ENCODE peak calls at places on chromosomes 13 and 19, in six cellular contexts. U, X, Y, J, A and H are unnamed samples. For H3K36me3 and H3K9me3, the result is how much of the 10 kb centered on the place peaks cover.

GRCh38 chr19:16024266-16025107 is 51.8 kb upstream of the TPM4 start:
- DNase-seq in U (no peak), X (no peak), Y (no peak), J (no peak), A (no peak), H (no peak)

GRCh38 chr19:35508129-35508528 is 5.3 kb downstream of the DMKN start:
- DNase-seq in U (no peak), X (no peak), Y (no peak), J (no peak), A (no peak), H (no peak)

GRCh38 chr13:76225815-76226489 is 589.8 kb downstream of the LMO7 start:
- DNase-seq in U (no peak), X (no peak), Y (peak), J (peak), A (peak), H (no peak)

GRCh38 chr19:2246801-2247361 is 2.2 kb upstream of the AMH start:
- DNase-seq in U (no peak), X (no peak), Y (peak), J (peak), A (no peak), H (no peak)

GRCh38 chr13:41658057-41658642 is 200.8 kb downstream of the RGCC start:
- DNase-seq in U (no peak), X (no peak), Y (no peak), J (peak), A (no peak), H (no peak)

GRCh38 chr13:26406791-26407190 is 150.7 kb upstream of the WASF3 start:
- DNase-seq in U (no peak), X (no peak), Y (no peak), J (no peak), A (no peak), H (no peak)

GRCh38 chr13:95100525-95101121 is 200.6 kb downstream of the ABCC4 start:
- DNase-seq in U (no peak), X (no peak), Y (no peak), J (peak), A (no peak), H (no peak)

GRCh38 chr13:42656136-42656535 is 82.2 kb downstream of the TNFSF11 start:
- DNase-seq in U (no peak), X (peak), Y (no peak), J (no peak), A (peak), H (no peak)

GRCh38 chr19:55117063-55117635 is 288 bp downstream of the PPP1R12C start:
- DNase-seq in U (no peak), X (peak), Y (peak), J (no peak), A (peak), H (no peak)

GRCh38 chr13:37701306-37701705 is 102.7 kb upstream of the POSTN start:
- DNase-seq in U (no peak), X (no peak), Y (no peak), J (peak), A (no peak), H (no peak)

GRCh38 chr19:18985257-18985656 is 44.2 kb upstream of the HOMER3 start:
- DNase-seq in U (no peak), X (no peak), Y (peak), J (no peak), A (no peak), H (no peak)

GRCh38 chr13:47904239-47904638 is 96.8 kb downstream of the SUCLA2 start:
- DNase-seq in U (no peak), X (no peak), Y (no peak), J (no peak), A (no peak), H (no peak)

GRCh38 chr13:80235559-80236296 is 105.2 kb downstream of the SPRY2 start:
- DNase-seq in U (no peak), X (peak), Y (peak), J (no peak), A (peak), H (no peak)

GRCh38 chr13:100636441-100636840 is 38.2 kb downstream of the TMTC4 start:
- DNase-seq in U (no peak), X (no peak), Y (no peak), J (no peak), A (no peak), H (no peak)

GRCh38 chr19:48487544-48487943 is 18.4 kb downstream of the CYTH2 start:
- DNase-seq in U (no peak), X (no peak), Y (no peak), J (no peak), A (no peak), H (no peak)

GRCh38 chr19:13208964-13209796 is 59.0 kb downstream of the IER2 start:
- DNase-seq in U (no peak), X (no peak), Y (no peak), J (no peak), A (no peak), H (no peak)

GRCh38 chr13:30618186-30618937 is 642 bp downstream of the USPL1 start:
- DNase-seq in U (no peak), X (no peak), Y (no peak), J (no peak), A (peak), H (no peak)

GRCh38 chr19:54684537-54684936 is 21.8 kb downstream of the LILRB4 start:
- DNase-seq in U (no peak), X (peak), Y (no peak), J (no peak), A (peak), H (no peak)

GRCh38 chr13:108993346-108993745 is 363.9 kb downstream of the MYO16 start:
- DNase-seq in U (no peak), X (no peak), Y (no peak), J (peak), A (no peak), H (no peak)

GRCh38 chr13:40146063-40146462 is 490.6 kb downstream of the COG6 start:
- DNase-seq in U (no peak), X (peak), Y (no peak), J (no peak), A (no peak), H (peak)

GRCh38 chr19:28549680-28550277 is 663.2 kb downstream of the UQCRFS1 start:
- DNase-seq in U (no peak), X (no peak), Y (no peak), J (no peak), A (no peak), H (no peak)

GRCh38 chr19:1672038-1672768 is 19.8 kb upstream of the TCF3 start:
- DNase-seq in U (peak), X (peak), Y (no peak), J (peak), A (peak), H (no peak)

GRCh38 chr19:3725640-3726310 is 17.6 kb downstream of the TJP3 start:
- DNase-seq in U (no peak), X (no peak), Y (peak), J (no peak), A (peak), H (no peak)

GRCh38 chr13:41900918-41901317 is 60.0 kb downstream of the VWA8 start:
- DNase-seq in U (no peak), X (no peak), Y (no peak), J (peak), A (no peak), H (no peak)

GRCh38 chr13:39955560-39955959 is 300.1 kb downstream of the COG6 start:
- DNase-seq in U (no peak), X (no peak), Y (no peak), J (no peak), A (no peak), H (no peak)

GRCh38 chr13:67298297-67298696 is 68.2 kb upstream of the PCDH9 start:
- DNase-seq in U (no peak), X (no peak), Y (no peak), J (peak), A (no peak), H (no peak)

GRCh38 chr13:109331898-109332297 is 454.5 kb downstream of the IRS2 start:
- DNase-seq in U (no peak), X (no peak), Y (peak), J (peak), A (no peak), H (no peak)

GRCh38 chr13:61770697-61771096 is 355.0 kb upstream of the PCDH20 start:
- DNase-seq in U (no peak), X (peak), Y (no peak), J (no peak), A (peak), H (no peak)

GRCh38 chr19:30559446-30559845 is 187.3 kb downstream of the ZNF536 start:
- DNase-seq in U (no peak), X (no peak), Y (no peak), J (no peak), A (no peak), H (no peak)

GRCh38 chr13:69389899-69390298 is 717.7 kb upstream of the ATXN8OS start:
- DNase-seq in U (no peak), X (no peak), Y (no peak), J (no peak), A (no peak), H (no peak)

GRCh38 chr19:18603255-18603957 is 3.2 kb downstream of the CRLF1 start:
- DNase-seq in U (no peak), X (no peak), Y (no peak), J (no peak), A (no peak), H (no peak)

GRCh38 chr19:45499196-45500180 is 1.2 kb downstream of the PPM1N start:
- DNase-seq in U (peak), X (peak), Y (peak), J (no peak), A (peak), H (peak)

GRCh38 chr13:67369895-67370660 is 139.9 kb upstream of the PCDH9 start:
- DNase-seq in U (no peak), X (no peak), Y (no peak), J (peak), A (no peak), H (no peak)

GRCh38 chr13:95527955-95528354 is 24.6 kb upstream of the CLDN10 start:
- DNase-seq in U (no peak), X (no peak), Y (no peak), J (no peak), A (no peak), H (no peak)

GRCh38 chr19:55640043-55640576 is 692 bp upstream of the ZNF580 start:
- DNase-seq in U (peak), X (no peak), Y (peak), J (peak), A (no peak), H (no peak)

GRCh38 chr19:13260883-13261653 is 110.9 kb downstream of the IER2 start:
- DNase-seq in U (no peak), X (no peak), Y (peak), J (peak), A (no peak), H (no peak)

GRCh38 chr19:36152061-36152885 is at the start of gene COX7A1:
- DNase-seq in U (no peak), X (no peak), Y (peak), J (no peak), A (no peak), H (no peak)

GRCh38 chr19:19211499-19212432 is at the start of gene NCAN:
- DNase-seq in U (no peak), X (no peak), Y (no peak), J (no peak), A (peak), H (no peak)

GRCh38 chr13:32940601-32941000 is 75.6 kb upstream of the KL start:
- DNase-seq in U (no peak), X (no peak), Y (peak), J (peak), A (peak), H (no peak)

GRCh38 chr19:310781-311496 is 19.7 kb upstream of the PLPP2 start:
- DNase-seq in U (no peak), X (no peak), Y (no peak), J (no peak), A (no peak), H (no peak)

GRCh38 chr19:310141-310651 is 19.0 kb upstream of the PLPP2 start:
- DNase-seq in U (no peak), X (no peak), Y (peak), J (no peak), A (peak), H (no peak)

GRCh38 chr19:307793-308420 is 16.7 kb upstream of the PLPP2 start:
- DNase-seq in U (no peak), X (no peak), Y (no peak), J (no peak), A (no peak), H (no peak)

GRCh38 chr19:308471-309205 is 17.4 kb upstream of the PLPP2 start:
- DNase-seq in U (no peak), X (no peak), Y (no peak), J (no peak), A (no peak), H (no peak)

DNA sequence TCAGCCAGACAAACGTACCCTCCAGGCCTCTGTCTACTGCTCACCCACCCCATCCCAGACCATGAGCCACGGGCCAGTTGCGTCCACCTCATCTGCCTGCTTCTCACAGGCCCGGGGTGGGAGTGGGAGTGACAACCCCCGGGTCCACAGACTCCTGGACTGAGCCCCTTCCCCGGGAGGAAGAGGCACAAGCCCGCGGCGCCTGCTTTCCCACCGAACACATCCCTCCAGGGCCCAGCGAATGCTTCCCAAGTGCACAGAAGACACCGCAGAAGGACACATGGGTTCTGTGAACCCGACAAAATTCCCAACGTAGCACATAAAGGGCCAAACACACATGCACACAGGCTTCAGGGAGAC is 18.0 kb upstream of the PLPP2 start:
- DNase-seq in U (no peak), X (no peak), Y (no peak), J (no peak), A (no peak), H (no peak)
- H3K36me3 ChIP-seq in U (under half), X (half or more), Y (under half), J (half or more), A (under half), H (half or more)

DNA sequence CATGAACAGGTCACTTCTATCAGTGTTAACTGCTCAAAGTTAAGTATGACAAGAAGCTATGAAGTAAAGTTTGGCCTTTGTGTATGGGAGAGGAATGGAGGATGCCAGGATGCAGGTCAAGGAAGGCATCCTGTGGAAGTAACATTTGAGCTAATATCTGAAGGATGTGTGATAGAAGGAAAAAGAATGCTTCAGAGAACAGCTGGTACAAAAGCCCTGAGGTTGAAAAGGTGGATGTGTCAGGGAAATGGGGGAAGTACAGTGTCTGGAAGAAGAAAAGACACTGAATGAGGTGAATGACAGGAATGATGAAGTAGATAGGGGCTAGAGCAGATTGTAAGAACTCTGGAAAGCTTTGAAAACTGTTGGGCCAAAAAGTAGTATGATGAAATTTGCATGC is 67.1 kb downstream of the ZNF91 start:
- DNase-seq in U (no peak), X (no peak), Y (no peak), J (no peak), A (no peak), H (no peak)
- H3K9me3 ChIP-seq in U (under half), X (under half), Y (under half), J (under half), A (under half), H (under half)

DNA sequence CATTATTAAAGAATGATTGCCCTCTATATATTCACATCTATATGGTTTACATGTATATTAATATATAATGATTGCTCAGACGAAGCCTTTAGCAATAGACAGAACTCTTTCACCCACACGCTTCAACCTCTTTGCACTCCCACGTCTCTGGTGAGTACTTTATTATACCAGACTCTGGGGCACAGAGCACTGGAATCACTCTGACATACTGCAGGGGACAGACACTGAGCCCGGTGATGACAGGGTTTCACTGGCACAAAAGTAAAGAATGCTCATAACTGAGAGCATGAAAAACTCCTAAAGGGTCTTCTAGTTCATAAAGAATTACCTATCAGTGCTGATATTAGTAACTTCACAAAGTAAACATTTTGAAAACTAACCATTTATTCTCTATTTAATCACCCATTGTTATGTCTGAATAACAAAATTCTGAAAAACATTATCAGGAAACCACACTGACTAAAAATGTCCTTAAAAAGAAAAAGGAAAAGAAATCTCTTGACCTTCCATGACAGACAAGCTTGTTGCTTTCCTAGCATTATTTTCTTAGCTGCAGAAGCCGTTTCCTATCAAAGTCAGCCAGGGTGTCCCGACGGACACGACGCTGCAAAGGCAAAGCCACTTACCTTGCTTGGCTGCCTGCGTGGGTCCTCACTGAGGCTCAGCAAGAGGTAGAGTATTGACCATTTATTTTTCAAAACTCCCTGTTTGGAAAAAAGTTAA is 29.1 kb downstream of the TUBGCP3 start:
- DNase-seq in U (no peak), X (no peak), Y (no peak), J (no peak), A (no peak), H (no peak)
- H3K36me3 ChIP-seq in U (under half), X (under half), Y (under half), J (under half), A (under half), H (under half)

GRCh38 chr19:32061304-32061703 is 284.1 kb upstream of the ZNF507 start:
- DNase-seq in U (no peak), X (no peak), Y (no peak), J (no peak), A (no peak), H (no peak)
- H3K9me3 ChIP-seq in U (under half), X (under half), Y (under half), J (under half), A (under half), H (under half)

DNA sequence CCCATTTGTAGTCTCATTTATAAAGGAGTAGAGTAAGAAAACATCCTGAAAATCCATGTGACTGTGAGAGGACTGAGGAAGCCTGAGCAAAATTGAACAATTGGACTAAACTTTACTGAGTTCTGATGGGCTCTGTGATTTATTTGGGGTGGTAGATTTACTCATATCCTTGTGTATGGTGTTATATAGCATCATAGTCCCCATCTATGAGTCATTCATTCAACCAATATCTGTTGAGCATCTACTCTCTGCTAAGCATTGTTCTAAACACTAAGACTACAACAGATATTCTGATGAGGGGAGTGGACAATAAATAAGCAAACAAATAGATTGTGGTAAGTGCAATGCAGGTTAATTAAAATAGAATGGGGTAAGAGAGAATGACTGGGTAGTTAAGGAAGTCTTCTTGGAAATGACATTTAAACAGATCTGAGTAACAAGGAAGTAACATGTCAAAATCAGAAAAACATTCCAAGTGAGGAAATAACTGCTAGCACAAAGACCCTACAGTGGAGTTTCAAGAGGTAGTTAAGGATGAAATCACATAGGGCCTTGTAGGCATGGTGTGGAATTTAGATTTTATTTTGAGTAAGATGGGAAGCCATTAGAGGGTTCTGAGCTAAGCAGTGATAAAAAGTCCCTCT is 36.3 kb upstream of the MLNR start:
- DNase-seq in U (no peak), X (no peak), Y (no peak), J (peak), A (no peak), H (no peak)
- H3K36me3 ChIP-seq in U (under half), X (under half), Y (under half), J (under half), A (under half), H (under half)

GRCh38 chr19:51944798-51945552 is 17.7 kb downstream of the ZNF613 start:
- DNase-seq in U (no peak), X (no peak), Y (no peak), J (no peak), A (no peak), H (no peak)
- H3K9me3 ChIP-seq in U (half or more), X (under half), Y (under half), J (half or more), A (under half), H (under half)

GRCh38 chr19:11868188-11868587 is 19.4 kb upstream of the ZNF69 start:
- DNase-seq in U (no peak), X (no peak), Y (no peak), J (no peak), A (no peak), H (no peak)
- H3K36me3 ChIP-seq in U (under half), X (under half), Y (under half), J (under half), A (under half), H (under half)

GRCh38 chr13:51557875-51558604 is 26.2 kb upstream of the WDFY2 start:
- DNase-seq in U (no peak), X (no peak), Y (no peak), J (peak), A (no peak), H (no peak)
- H3K9me3 ChIP-seq in U (under half), X (under half), Y (under half), J (under half), A (under half), H (under half)